ENCODE peak calls at places on chromosome 17, in four cellular contexts. G, Y, I and H are unnamed samples.

GRCh38 chr17:69719474-69720048 is 305.1 kb downstream of the MAP2K6 start:
- DNase-seq in G (no peak), Y (no peak), I (no peak), H (no peak)

GRCh38 chr17:8059131-8059530 is 20.3 kb downstream of the ALOX15B start:
- DNase-seq in G (no peak), Y (no peak), I (peak; percentile 68), H (no peak)

GRCh38 chr17:7477392-7478275 is 1.8 kb downstream of the ZBTB4 start:
- DNase-seq in G (peak; percentile 60), Y (peak; percentile 70), I (peak; percentile 98), H (no peak)

GRCh38 chr17:59311051-59311468 is 20.4 kb upstream of the YPEL2 start:
- DNase-seq in G (peak; percentile 43), Y (peak; percentile 51), I (peak; percentile 63), H (no peak)

GRCh38 chr17:12282056-12282455 is 261.4 kb downstream of the MAP2K4 start:
- DNase-seq in G (no peak), Y (no peak), I (no peak), H (no peak)

GRCh38 chr17:45968732-45969131 is 30.3 kb upstream of the STH start:
- DNase-seq in G (no peak), Y (no peak), I (no peak), H (no peak)

GRCh38 chr17:65374966-65375365 is 186.5 kb downstream of the AXIN2 start:
- DNase-seq in G (peak; percentile 61), Y (no peak), I (no peak), H (no peak)

GRCh38 chr17:44878627-44879221 is 20.5 kb downstream of the EFTUD2 start:
- DNase-seq in G (no peak), Y (peak; percentile 48), I (peak; percentile 87), H (no peak)

GRCh38 chr17:40945414-40945813 is 8.0 kb upstream of the KRT23 start:
- DNase-seq in G (no peak), Y (no peak), I (no peak), H (no peak)

GRCh38 chr17:78360371-78361226 is 722 bp upstream of the SOCS3 start:
- DNase-seq in G (peak; percentile 98), Y (peak; percentile 97), I (peak; percentile 99), H (peak; percentile 97)

GRCh38 chr17:8820311-8821010 is 21.3 kb upstream of the MFSD6L start:
- DNase-seq in G (no peak), Y (no peak), I (no peak), H (no peak)

GRCh38 chr17:79874329-79874981 is 35.2 kb upstream of the CBX4 start:
- DNase-seq in G (no peak), Y (peak; percentile 54), I (peak; percentile 85), H (no peak)

GRCh38 chr17:82022310-82022980 is at the start of gene CENPX:
- DNase-seq in G (no peak), Y (no peak), I (peak; percentile 86), H (no peak)

GRCh38 chr17:16025202-16025601 is 25.6 kb downstream of the TTC19 start:
- DNase-seq in G (no peak), Y (no peak), I (no peak), H (no peak)

GRCh38 chr17:9837551-9838471 is 12.1 kb downstream of the GLP2R start:
- DNase-seq in G (no peak), Y (no peak), I (no peak), H (no peak)

GRCh38 chr17:28524476-28525415 is 18.6 kb downstream of the FOXN1 start:
- DNase-seq in G (peak; percentile 89), Y (no peak), I (peak; percentile 98), H (no peak)

GRCh38 chr17:58306131-58306951 is 22.3 kb downstream of the TSPOAP1 start:
- DNase-seq in G (peak; percentile 24), Y (no peak), I (peak; percentile 81), H (no peak)

GRCh38 chr17:78349831-78350631 is 9.8 kb downstream of the SOCS3 start:
- DNase-seq in G (no peak), Y (no peak), I (peak; percentile 75), H (no peak)

GRCh38 chr17:59845595-59846390 is 47.0 kb downstream of the TUBD1 start:
- DNase-seq in G (peak; percentile 73), Y (peak; percentile 63), I (no peak), H (no peak)

DNA sequence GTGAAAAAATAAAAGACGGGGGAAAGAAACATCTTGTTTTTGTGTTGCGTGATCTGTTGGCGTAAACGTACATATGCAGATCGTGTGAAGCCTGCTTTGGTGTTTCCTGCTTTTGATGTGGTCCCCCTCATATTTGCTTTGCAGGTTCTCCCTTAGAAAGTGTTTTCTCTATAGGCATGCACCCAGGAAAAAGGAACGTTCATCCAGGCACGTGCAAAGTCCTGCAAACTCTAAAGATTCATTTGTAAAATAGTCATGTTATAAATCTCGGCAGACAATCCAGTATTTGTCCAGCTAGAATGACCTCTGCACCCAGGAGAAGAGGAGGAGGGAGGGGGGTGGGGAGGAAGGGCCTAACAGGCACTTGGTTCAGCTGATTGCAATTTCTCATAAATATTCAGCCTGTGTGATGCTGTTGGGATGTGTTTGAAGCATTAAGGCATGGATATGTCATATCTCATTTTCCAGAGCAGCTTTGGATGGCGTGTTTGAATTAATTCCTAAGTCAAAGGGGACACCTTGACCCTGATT is 40.3 kb upstream of the DDX52 start:
- DNase-seq in G (no peak), Y (no peak), I (no peak), H (no peak)
- TF ChIP-seq CTCF in G (no peak), Y (no peak), I (no peak), H (no peak)

GRCh38 chr17:71762526-71762925 is 358.3 kb upstream of the SOX9 start:
- DNase-seq in G (no peak), Y (no peak), I (no peak), H (no peak)

GRCh38 chr17:71765437-71765836 is 355.4 kb upstream of the SOX9 start:
- DNase-seq in G (no peak), Y (no peak), I (peak; percentile 32), H (no peak)

GRCh38 chr17:71759422-71760060 is 361.3 kb upstream of the SOX9 start:
- DNase-seq in G (no peak), Y (no peak), I (no peak), H (no peak)

GRCh38 chr17:71760062-71760720 is 360.6 kb upstream of the SOX9 start:
- DNase-seq in G (no peak), Y (no peak), I (no peak), H (no peak)

GRCh38 chr17:71764507-71764906 is 356.3 kb upstream of the SOX9 start:
- DNase-seq in G (no peak), Y (peak; percentile 5), I (peak; percentile 21), H (no peak)
- TF ChIP-seq CTCF in G (no peak), Y (no peak), I (peak; percentile 49), H (peak; percentile 64)

DNA sequence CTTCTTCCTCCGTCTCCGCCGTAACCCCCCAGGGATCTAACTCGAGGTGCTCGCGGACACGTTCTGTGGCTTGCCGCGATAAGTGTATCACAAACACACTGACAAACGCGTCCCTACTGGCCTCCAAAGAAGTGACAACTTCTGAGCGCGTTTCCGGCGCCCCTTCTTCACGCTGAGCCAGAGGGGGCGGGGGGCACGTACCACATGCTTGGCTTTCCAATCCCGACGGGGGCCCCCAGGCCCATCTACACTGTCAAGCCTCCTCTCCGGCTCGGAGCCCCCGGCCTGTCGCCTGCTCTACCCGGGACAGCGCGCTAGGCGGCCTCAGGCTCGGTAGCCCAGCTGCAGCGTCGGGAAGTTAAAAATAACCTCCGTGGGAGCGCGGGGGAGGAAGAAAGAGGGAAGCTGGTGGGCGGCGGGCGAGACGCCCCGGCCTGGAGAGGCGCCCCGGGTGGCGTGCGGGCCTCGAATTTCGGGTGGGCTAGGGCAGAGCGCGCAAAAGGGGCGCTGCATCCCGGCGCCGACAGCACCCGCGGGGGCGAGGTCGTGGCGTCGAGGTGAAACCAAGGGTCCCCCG is 676 bp upstream of the SPHK1 start:
- DNase-seq in G (peak; percentile 37), Y (peak; percentile 82), I (peak; percentile 95), H (no peak)
- TF ChIP-seq CTCF in G (no peak), Y (peak; percentile 58), I (peak; percentile 12), H (peak; percentile 67)

DNA sequence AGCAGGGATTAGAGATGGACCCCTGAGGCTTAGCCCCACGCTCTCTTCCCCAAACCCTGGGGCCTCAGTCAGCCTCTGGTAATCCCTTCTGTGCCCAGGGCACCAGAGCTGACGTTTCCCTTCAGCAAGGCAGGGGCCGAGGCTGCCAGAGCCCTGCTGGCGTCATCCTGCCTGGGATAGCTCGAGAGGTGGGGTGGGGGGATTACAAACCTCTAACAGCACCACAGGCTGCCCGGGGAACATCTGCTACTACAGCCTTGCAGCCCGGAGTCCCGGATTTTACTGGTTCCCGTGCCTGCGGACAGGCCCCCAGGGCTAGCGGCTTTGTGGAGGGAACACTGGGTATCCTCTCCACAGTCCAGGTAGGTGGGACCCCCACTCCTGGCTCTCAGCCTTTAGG is at the start of gene AANAT:
- DNase-seq in G (no peak), Y (no peak), I (peak; percentile 69), H (no peak)
- TF ChIP-seq CTCF in G (no peak), Y (no peak), I (no peak), H (no peak)

GRCh38 chr17:68133370-68134045 is 98.0 kb downstream of the KPNA2 start:
- DNase-seq in G (no peak), Y (no peak), I (no peak), H (no peak)
- TF ChIP-seq CTCF in G (no peak), Y (no peak), I (no peak), H (no peak)

DNA sequence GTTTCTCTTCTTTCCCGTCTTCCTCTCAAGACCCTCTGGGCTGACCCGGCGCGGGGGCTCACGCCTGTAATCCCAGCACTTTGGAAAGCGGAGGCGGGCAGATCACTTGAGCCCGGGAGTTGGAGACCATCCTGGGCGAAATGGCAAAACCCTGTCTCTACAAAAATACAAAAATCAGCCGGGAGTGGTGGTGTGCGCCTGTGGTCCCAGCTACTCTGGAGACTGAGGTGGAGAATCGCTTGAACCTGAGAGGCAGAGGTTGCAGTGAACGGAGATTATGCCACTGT is 3.1 kb downstream of the HOXB1 start:
- DNase-seq in G (no peak), Y (no peak), I (no peak), H (no peak)
- TF ChIP-seq CTCF in G (no peak), Y (no peak), I (no peak), H (no peak)

GRCh38 chr17:83196088-83196765 is 116.8 kb downstream of the METRNL start:
- DNase-seq in G (no peak), Y (no peak), I (peak; percentile 94), H (peak; percentile 78)

GRCh38 chr17:83194761-83195329 is 115.4 kb downstream of the METRNL start:
- DNase-seq in G (no peak), Y (peak; percentile 24), I (peak; percentile 93), H (peak; percentile 91)

GRCh38 chr17:83196973-83197880 is 117.8 kb downstream of the METRNL start:
- DNase-seq in G (no peak), Y (no peak), I (peak; percentile 81), H (peak; percentile 73)

GRCh38 chr17:83194189-83194565 is 114.8 kb downstream of the METRNL start:
- DNase-seq in G (no peak), Y (no peak), I (peak; percentile 71), H (peak; percentile 82)

GRCh38 chr17:83195330-83196087 is 116.1 kb downstream of the METRNL start:
- DNase-seq in G (peak; percentile 77), Y (no peak), I (peak; percentile 98), H (peak; percentile 95)
- TF ChIP-seq CTCF in G (no peak), Y (no peak), I (peak; percentile 21), H (peak; percentile 67)

GRCh38 chr17:17950806-17951205 is 21.4 kb downstream of the TOM1L2 start:
- DNase-seq in G (no peak), Y (no peak), I (no peak), H (no peak)
- TF ChIP-seq CTCF in G (no peak), Y (no peak), I (peak; percentile 14), H (peak; percentile 27)